ENCODE peak calls at places on chromosome 1, in nine cellular contexts. I, R, T, Q, P, B, L, U and Y are unnamed samples.

GRCh38 chr1:212977781-212978645 is 27.7 kb downstream of the VASH2 start:
- DNase-seq in I (no peak), R (no peak), T (no peak), Q (no peak), P (no peak), B (no peak), L (no peak), U (no peak), Y (no peak)

GRCh38 chr1:85264150-85264549 is 4.7 kb upstream of the C1orf52 start:
- DNase-seq in I (no peak), R (no peak), T (no peak), Q (no peak), P (peak), B (no peak), L (peak), U (no peak), Y (no peak)

GRCh38 chr1:115476616-115477015 is 138.6 kb upstream of the NGF start:
- DNase-seq in I (no peak), R (no peak), T (no peak), Q (no peak), P (peak), B (no peak), L (no peak), U (no peak), Y (no peak)

GRCh38 chr1:61227857-61228557 is 145.6 kb downstream of the NFIA start:
- DNase-seq in I (no peak), R (no peak), T (no peak), Q (peak), P (no peak), B (no peak), L (peak), U (no peak), Y (no peak)

GRCh38 chr1:157104598-157105293 is 5.1 kb upstream of the ETV3L start:
- DNase-seq in I (no peak), R (no peak), T (no peak), Q (no peak), P (peak), B (no peak), L (peak), U (no peak), Y (no peak)

GRCh38 chr1:22453181-22453580 is 1.5 kb downstream of the ZBTB40 start:
- DNase-seq in I (no peak), R (no peak), T (no peak), Q (no peak), P (no peak), B (no peak), L (no peak), U (no peak), Y (no peak)

GRCh38 chr1:178653091-178653490 is 72.0 kb upstream of the RALGPS2 start:
- DNase-seq in I (no peak), R (no peak), T (no peak), Q (no peak), P (no peak), B (no peak), L (peak), U (no peak), Y (no peak)

GRCh38 chr1:165851034-165851658 is 23.7 kb downstream of the UCK2 start:
- DNase-seq in I (no peak), R (no peak), T (no peak), Q (no peak), P (peak), B (no peak), L (peak), U (no peak), Y (no peak)

GRCh38 chr1:94532077-94532476 is 9.5 kb downstream of the F3 start:
- DNase-seq in I (no peak), R (no peak), T (no peak), Q (no peak), P (no peak), B (no peak), L (peak), U (no peak), Y (no peak)

GRCh38 chr1:198584163-198584562 is 43.7 kb upstream of the ATP6V1G3 start:
- DNase-seq in I (no peak), R (no peak), T (no peak), Q (no peak), P (no peak), B (peak), L (no peak), U (no peak), Y (no peak)

GRCh38 chr1:68493193-68493592 is 3.7 kb downstream of the DEPDC1 start:
- DNase-seq in I (no peak), R (no peak), T (no peak), Q (no peak), P (no peak), B (no peak), L (no peak), U (no peak), Y (no peak)

GRCh38 chr1:65221638-65222421 is 73.8 kb downstream of the AK4 start:
- DNase-seq in I (no peak), R (no peak), T (no peak), Q (peak), P (no peak), B (no peak), L (no peak), U (no peak), Y (no peak)

GRCh38 chr1:66283583-66284041 is 250.3 kb upstream of the SGIP1 start:
- DNase-seq in I (no peak), R (no peak), T (peak), Q (no peak), P (no peak), B (no peak), L (peak), U (no peak), Y (no peak)